ENCODE peak calls at places on chromosomes 3 and 15, in seven cellular contexts. One of them, this sample, is unnamed.

GRCh38 chr3:44825264-44825925 is 36.3 kb upstream of the TMEM42 start:
- DNase-seq in ascending aorta: no peak
- DNase-seq in WTC11: no peak
- DNase-seq in PC-9: no peak
- DNase-seq in prostate gland: no peak
- DNase-seq in endothelial cell: no peak
- DNase-seq in H9: no peak
- DNase-seq in this sample: no peak

GRCh38 chr3:129606522-129607390 is at the start of gene PLXND1:
- DNase-seq in H9: peak
- DNase-seq in WTC11: peak
- DNase-seq in ascending aorta: peak
- DNase-seq in PC-9: peak
- DNase-seq in endothelial cell: peak
- DNase-seq in prostate gland: no peak
- DNase-seq in this sample: no peak

GRCh38 chr3:51283421-51283820 is 101.7 kb upstream of the MANF start:
- DNase-seq in PC-9: no peak
- DNase-seq in prostate gland: no peak
- DNase-seq in H9: no peak
- DNase-seq in ascending aorta: no peak
- DNase-seq in endothelial cell: no peak
- DNase-seq in WTC11: no peak
- DNase-seq in this sample: peak

GRCh38 chr3:123559040-123559861 is 25.6 kb downstream of the HACD2 start:
- DNase-seq in ascending aorta: no peak
- DNase-seq in PC-9: no peak
- DNase-seq in endothelial cell: peak
- DNase-seq in WTC11: no peak
- DNase-seq in H9: no peak
- DNase-seq in prostate gland: peak
- DNase-seq in this sample: peak

GRCh38 chr3:127735767-127736693 is 63.3 kb downstream of the ABTB1 start:
- DNase-seq in endothelial cell: no peak
- DNase-seq in ascending aorta: peak
- DNase-seq in H9: no peak
- DNase-seq in prostate gland: no peak
- DNase-seq in PC-9: peak
- DNase-seq in WTC11: no peak
- DNase-seq in this sample: peak

GRCh38 chr3:128864351-128864811 is 15.0 kb upstream of the ACAD9 start:
- DNase-seq in PC-9: no peak
- DNase-seq in prostate gland: no peak
- DNase-seq in WTC11: no peak
- DNase-seq in H9: no peak
- DNase-seq in endothelial cell: no peak
- DNase-seq in ascending aorta: no peak
- DNase-seq in this sample: no peak

GRCh38 chr3:28294667-28295413 is 53.4 kb downstream of the CMC1 start:
- DNase-seq in PC-9: no peak
- DNase-seq in H9: no peak
- DNase-seq in WTC11: no peak
- DNase-seq in prostate gland: no peak
- DNase-seq in endothelial cell: no peak
- DNase-seq in ascending aorta: no peak
- DNase-seq in this sample: no peak

GRCh38 chr3:126130981-126131750 is 47.2 kb upstream of the SLC41A3 start:
- DNase-seq in WTC11: peak
- DNase-seq in prostate gland: no peak
- DNase-seq in H9: peak
- DNase-seq in ascending aorta: peak
- DNase-seq in endothelial cell: no peak
- DNase-seq in PC-9: no peak
- DNase-seq in this sample: no peak

GRCh38 chr3:56303508-56303907 is 164.8 kb downstream of the ERC2 start:
- DNase-seq in WTC11: peak
- DNase-seq in ascending aorta: no peak
- DNase-seq in endothelial cell: peak
- DNase-seq in PC-9: peak
- DNase-seq in H9: peak
- DNase-seq in prostate gland: no peak
- DNase-seq in this sample: peak

GRCh38 chr3:187725653-187726370 is 19.5 kb downstream of the BCL6 start:
- DNase-seq in endothelial cell: no peak
- DNase-seq in PC-9: no peak
- DNase-seq in H9: no peak
- DNase-seq in prostate gland: peak
- DNase-seq in WTC11: no peak
- DNase-seq in ascending aorta: no peak
- DNase-seq in this sample: no peak

GRCh38 chr3:59821274-59821673 is 771.4 kb upstream of the CFAP20DC start:
- DNase-seq in H9: no peak
- DNase-seq in ascending aorta: no peak
- DNase-seq in PC-9: no peak
- DNase-seq in prostate gland: no peak
- DNase-seq in WTC11: no peak
- DNase-seq in endothelial cell: no peak
- DNase-seq in this sample: no peak

GRCh38 chr3:195761031-195761430 is 40.3 kb downstream of the MUC20 start:
- DNase-seq in prostate gland: no peak
- DNase-seq in endothelial cell: no peak
- DNase-seq in WTC11: no peak
- DNase-seq in ascending aorta: no peak
- DNase-seq in PC-9: no peak
- DNase-seq in H9: no peak
- DNase-seq in this sample: no peak

GRCh38 chr3:185153861-185154629 is 1.2 kb upstream of the C3orf70 start:
- DNase-seq in ascending aorta: no peak
- DNase-seq in endothelial cell: no peak
- DNase-seq in H9: peak
- DNase-seq in prostate gland: no peak
- DNase-seq in PC-9: no peak
- DNase-seq in WTC11: peak
- DNase-seq in this sample: no peak

GRCh38 chr3:142723968-142724681 is at the start of gene TRPC1:
- DNase-seq in WTC11: peak
- DNase-seq in prostate gland: peak
- DNase-seq in PC-9: peak
- DNase-seq in ascending aorta: peak
- DNase-seq in endothelial cell: peak
- DNase-seq in H9: peak
- DNase-seq in this sample: peak

GRCh38 chr3:142726017-142726416 is 2.2 kb downstream of the TRPC1 start:
- DNase-seq in WTC11: no peak
- DNase-seq in PC-9: no peak
- DNase-seq in prostate gland: no peak
- DNase-seq in ascending aorta: no peak
- DNase-seq in endothelial cell: no peak
- DNase-seq in H9: no peak
- DNase-seq in this sample: no peak

GRCh38 chr3:142723665-142723967 is 218 bp upstream of the TRPC1 start:
- DNase-seq in endothelial cell: no peak
- DNase-seq in PC-9: no peak
- DNase-seq in ascending aorta: no peak
- DNase-seq in WTC11: no peak
- DNase-seq in prostate gland: no peak
- DNase-seq in H9: no peak
- DNase-seq in this sample: no peak

GRCh38 chr3:142725352-142725739 is 1.5 kb downstream of the TRPC1 start:
- DNase-seq in WTC11: no peak
- DNase-seq in ascending aorta: no peak
- DNase-seq in prostate gland: no peak
- DNase-seq in H9: no peak
- DNase-seq in PC-9: no peak
- DNase-seq in endothelial cell: no peak
- DNase-seq in this sample: no peak

DNA sequence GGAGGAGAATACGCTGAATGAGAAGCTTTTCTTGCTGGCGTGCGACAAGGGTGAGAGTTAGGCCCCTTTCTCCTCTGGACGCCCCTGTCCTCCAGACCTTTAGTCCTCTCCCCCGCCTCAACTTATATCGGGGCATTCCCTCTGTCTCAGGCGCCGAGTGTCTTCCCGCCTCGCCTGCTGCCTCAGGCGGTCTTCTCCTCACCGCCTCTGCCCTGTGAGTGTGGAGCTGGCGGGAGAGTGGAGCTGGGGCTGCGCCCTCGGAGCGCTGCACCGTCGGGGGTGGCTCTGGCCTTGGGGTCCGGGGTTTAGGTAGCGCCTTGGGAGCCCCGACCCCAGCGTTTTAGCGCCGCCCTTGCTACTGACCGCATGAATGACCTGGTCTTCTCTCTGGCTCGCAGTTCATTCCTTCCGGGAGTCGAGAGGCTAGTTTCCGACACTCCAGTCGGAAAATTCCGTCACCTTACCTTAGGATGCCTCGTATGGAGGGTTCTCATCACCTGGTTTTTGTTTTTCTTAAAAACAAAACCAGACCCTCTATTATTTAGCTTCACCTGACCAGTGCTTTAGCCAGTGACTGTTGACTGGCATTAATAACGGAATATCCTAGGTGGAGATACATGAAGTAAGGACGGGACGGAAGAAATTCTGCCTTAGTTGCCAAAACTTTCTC is 983 bp downstream of the TRPC1 start:
- DNase-seq in H9: peak
- DNase-seq in endothelial cell: peak
- DNase-seq in ascending aorta: peak
- DNase-seq in prostate gland: peak
- DNase-seq in WTC11: peak
- DNase-seq in PC-9: peak
- DNase-seq in this sample: peak
- TF ChIP-seq CTCF in H9: peak
- TF ChIP-seq CTCF in endothelial cell: no peak
- TF ChIP-seq CTCF in ascending aorta: no peak
- TF ChIP-seq CTCF in prostate gland: no peak
- TF ChIP-seq CTCF in WTC11: no peak
- TF ChIP-seq CTCF in PC-9: no peak
- TF ChIP-seq CTCF in this sample: no peak

GRCh38 chr15:80153900-80154299 is 1.1 kb downstream of the FAH start:
- DNase-seq in WTC11: no peak
- DNase-seq in ascending aorta: no peak
- DNase-seq in PC-9: no peak
- DNase-seq in endothelial cell: no peak
- DNase-seq in prostate gland: no peak
- DNase-seq in H9: no peak
- DNase-seq in this sample: no peak

GRCh38 chr15:80152896-80153876 is at the start of gene FAH:
- DNase-seq in prostate gland: no peak
- DNase-seq in ascending aorta: no peak
- DNase-seq in WTC11: no peak
- DNase-seq in H9: peak
- DNase-seq in PC-9: no peak
- DNase-seq in endothelial cell: no peak
- DNase-seq in this sample: peak

GRCh38 chr15:80152180-80152895 is 461 bp upstream of the FAH start:
- DNase-seq in PC-9: peak
- DNase-seq in prostate gland: peak
- DNase-seq in endothelial cell: peak
- DNase-seq in ascending aorta: peak
- DNase-seq in WTC11: peak
- DNase-seq in H9: peak
- DNase-seq in this sample: peak

GRCh38 chr15:80151148-80151547 is 1.7 kb upstream of the FAH start:
- DNase-seq in ascending aorta: no peak
- DNase-seq in H9: no peak
- DNase-seq in endothelial cell: no peak
- DNase-seq in prostate gland: no peak
- DNase-seq in WTC11: no peak
- DNase-seq in PC-9: no peak
- DNase-seq in this sample: no peak

GRCh38 chr15:80151576-80151975 is 1.2 kb upstream of the FAH start:
- DNase-seq in ascending aorta: no peak
- DNase-seq in H9: no peak
- DNase-seq in WTC11: no peak
- DNase-seq in endothelial cell: no peak
- DNase-seq in prostate gland: no peak
- DNase-seq in PC-9: no peak
- DNase-seq in this sample: no peak
- TF ChIP-seq CTCF in ascending aorta: no peak
- TF ChIP-seq CTCF in H9: no peak
- TF ChIP-seq CTCF in WTC11: no peak
- TF ChIP-seq CTCF in endothelial cell: no peak
- TF ChIP-seq CTCF in prostate gland: no peak
- TF ChIP-seq CTCF in PC-9: no peak
- TF ChIP-seq CTCF in this sample: no peak

GRCh38 chr3:125061170-125061569 is 5.4 kb upstream of the HEG1 start:
- DNase-seq in WTC11: no peak
- DNase-seq in endothelial cell: no peak
- DNase-seq in H9: no peak
- DNase-seq in ascending aorta: peak
- DNase-seq in PC-9: no peak
- DNase-seq in prostate gland: no peak
- DNase-seq in this sample: no peak

GRCh38 chr3:125058959-125059358 is 3.2 kb upstream of the HEG1 start:
- DNase-seq in prostate gland: no peak
- DNase-seq in H9: no peak
- DNase-seq in PC-9: no peak
- DNase-seq in WTC11: no peak
- DNase-seq in ascending aorta: no peak
- DNase-seq in endothelial cell: no peak
- DNase-seq in this sample: no peak

GRCh38 chr3:125061646-125062045 is 5.8 kb upstream of the HEG1 start:
- DNase-seq in endothelial cell: no peak
- DNase-seq in WTC11: no peak
- DNase-seq in H9: no peak
- DNase-seq in ascending aorta: no peak
- DNase-seq in prostate gland: no peak
- DNase-seq in PC-9: no peak
- DNase-seq in this sample: no peak

GRCh38 chr3:125058529-125058928 is 2.7 kb upstream of the HEG1 start:
- DNase-seq in prostate gland: no peak
- DNase-seq in PC-9: no peak
- DNase-seq in WTC11: no peak
- DNase-seq in endothelial cell: no peak
- DNase-seq in ascending aorta: no peak
- DNase-seq in H9: no peak
- DNase-seq in this sample: no peak

GRCh38 chr3:125059488-125060245 is 3.9 kb upstream of the HEG1 start:
- DNase-seq in prostate gland: no peak
- DNase-seq in ascending aorta: no peak
- DNase-seq in PC-9: no peak
- DNase-seq in H9: no peak
- DNase-seq in WTC11: no peak
- DNase-seq in endothelial cell: no peak
- DNase-seq in this sample: no peak
- TF ChIP-seq CTCF in prostate gland: no peak
- TF ChIP-seq CTCF in ascending aorta: no peak
- TF ChIP-seq CTCF in PC-9: no peak
- TF ChIP-seq CTCF in H9: peak
- TF ChIP-seq CTCF in WTC11: no peak
- TF ChIP-seq CTCF in endothelial cell: no peak
- TF ChIP-seq CTCF in this sample: no peak

DNA sequence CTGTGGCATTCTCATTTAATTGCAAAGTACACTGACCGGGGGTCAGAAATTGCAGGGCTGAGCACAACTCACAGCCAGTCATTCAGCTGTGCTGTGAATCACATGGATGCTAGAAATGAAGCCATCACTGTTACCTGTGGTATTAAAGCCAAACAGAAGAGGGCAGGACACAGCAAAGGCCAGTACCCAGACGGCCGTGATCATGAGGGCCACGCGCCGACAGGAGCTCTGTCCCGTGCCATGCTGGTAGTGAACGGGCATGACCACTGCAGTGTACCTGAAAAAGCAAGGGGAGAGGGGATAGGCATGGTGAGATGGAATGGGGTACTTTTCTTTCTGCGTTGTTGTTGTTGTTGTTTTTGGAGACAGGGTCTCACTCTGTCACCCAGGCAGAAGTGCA is 31.6 kb downstream of the DRD3 start:
- DNase-seq in H9: peak
- DNase-seq in PC-9: no peak
- DNase-seq in prostate gland: no peak
- DNase-seq in ascending aorta: no peak
- DNase-seq in WTC11: peak
- DNase-seq in endothelial cell: no peak
- DNase-seq in this sample: no peak
- TF ChIP-seq CTCF in H9: peak
- TF ChIP-seq CTCF in PC-9: no peak
- TF ChIP-seq CTCF in prostate gland: no peak
- TF ChIP-seq CTCF in ascending aorta: no peak
- TF ChIP-seq CTCF in WTC11: no peak
- TF ChIP-seq CTCF in endothelial cell: no peak
- TF ChIP-seq CTCF in this sample: no peak

This sample was measured in MCF 10A.